ENCODE peak calls at places on chromosomes 11 and 22, in nine cellular contexts. Y is ovary, G is heart left ventricle, S is breast epithelium, W is transverse colon, K is adrenal gland, U is suprapubic skin, D is gastrocnemius medialis, Z is tibial nerve. H is an unnamed sample.

GRCh38 chr11:67379061-67380058 is 6.0 kb upstream of the CLCF1 start:
- DNase-seq in U (no peak), Z (no peak), W (no peak), S (no peak), D (no peak), Y (no peak), G (no peak), K (peak), H (no peak)

GRCh38 chr11:102390667-102391449 is 43.8 kb downstream of the BIRC2 start:
- DNase-seq in G (peak), S (peak), D (peak), U (peak), Z (peak), W (peak), K (peak), Y (peak), H (no peak)

GRCh38 chr11:77416357-77416756 is 57.5 kb downstream of the PAK1 start:
- DNase-seq in Z (no peak), Y (no peak), U (no peak), K (no peak), G (no peak), D (no peak), S (no peak), W (no peak), H (no peak)

GRCh38 chr11:48037709-48038468 is 57.5 kb downstream of the PTPRJ start:
- DNase-seq in K (no peak), Z (no peak), G (no peak), Y (no peak), W (no peak), S (no peak), D (peak), U (no peak), H (no peak)

GRCh38 chr11:61042961-61043540 is 59.2 kb upstream of the CD5 start:
- DNase-seq in Z (no peak), S (no peak), Y (no peak), D (no peak), G (no peak), K (no peak), U (no peak), W (no peak), H (no peak)

GRCh38 chr11:15687342-15687741 is 572.6 kb downstream of the INSC start:
- DNase-seq in S (no peak), Z (no peak), G (no peak), K (no peak), U (no peak), W (no peak), Y (no peak), D (no peak), H (no peak)

GRCh38 chr11:555500-556174 is 4.9 kb downstream of the LMNTD2 start:
- DNase-seq in Z (no peak), U (no peak), D (no peak), K (no peak), S (no peak), W (no peak), G (no peak), Y (no peak), H (no peak)

GRCh38 chr22:44600386-44600785 is 101.6 kb upstream of the PRR5 start:
- DNase-seq in U (no peak), W (no peak), G (no peak), Z (no peak), K (no peak), D (no peak), Y (no peak), S (no peak), H (no peak)

GRCh38 chr22:37381489-37381888 is 45.8 kb downstream of the ELFN2 start:
- DNase-seq in G (no peak), D (no peak), K (no peak), W (no peak), Y (no peak), Z (no peak), S (no peak), U (no peak), H (no peak)

GRCh38 chr11:47943721-47944554 is 36.4 kb upstream of the PTPRJ start:
- DNase-seq in U (no peak), G (no peak), S (no peak), W (no peak), Y (no peak), D (no peak), Z (no peak), K (no peak), H (no peak)

GRCh38 chr11:111793863-111794262 is 27.7 kb upstream of the PPP2R1B start:
- DNase-seq in W (no peak), U (no peak), S (no peak), D (no peak), Y (no peak), Z (no peak), K (peak), G (peak), H (no peak)

GRCh38 chr11:26677566-26677965 is 44.3 kb downstream of the SLC5A12 start:
- DNase-seq in S (no peak), Y (no peak), U (no peak), G (no peak), Z (no peak), D (no peak), W (no peak), K (no peak), H (no peak)

GRCh38 chr11:78063440-78064181 is at the start of gene THRSP:
- DNase-seq in W (no peak), G (no peak), S (no peak), K (peak), U (no peak), D (peak), Z (no peak), Y (no peak), H (no peak)

GRCh38 chr22:39725351-39726035 is 154.9 kb downstream of the CACNA1I start:
- DNase-seq in G (no peak), Z (no peak), D (no peak), K (no peak), U (no peak), W (no peak), Y (no peak), S (peak), H (no peak)

GRCh38 chr11:38005597-38005996 is 1407.6 kb upstream of the RAG2 start:
- DNase-seq in K (no peak), U (no peak), D (no peak), Y (no peak), W (no peak), G (no peak), S (no peak), Z (no peak), H (no peak)

GRCh38 chr11:96426356-96427103 is 36.7 kb downstream of the JRKL start:
- DNase-seq in D (no peak), U (no peak), G (no peak), Z (no peak), S (no peak), Y (no peak), W (no peak), K (no peak), H (no peak)

GRCh38 chr22:48138427-48138826 is 1376.0 kb downstream of the TBC1D22A start:
- DNase-seq in Z (no peak), W (no peak), S (no peak), K (no peak), D (no peak), G (no peak), Y (no peak), U (no peak), H (no peak)

GRCh38 chr11:108693852-108694251 is 29.0 kb downstream of the DDX10 start:
- DNase-seq in Z (no peak), K (no peak), W (no peak), G (no peak), Y (no peak), D (no peak), S (no peak), U (no peak), H (no peak)

GRCh38 chr22:24164823-24165379 is 16.4 kb upstream of the SUSD2 start:
- DNase-seq in W (no peak), K (no peak), Z (no peak), U (no peak), Y (no peak), D (no peak), G (peak), S (no peak), H (no peak)

GRCh38 chr22:47625531-47626427 is 863.3 kb downstream of the TBC1D22A start:
- DNase-seq in S (no peak), U (no peak), Z (no peak), G (no peak), W (no peak), D (no peak), Y (no peak), K (no peak), H (peak)

DNA sequence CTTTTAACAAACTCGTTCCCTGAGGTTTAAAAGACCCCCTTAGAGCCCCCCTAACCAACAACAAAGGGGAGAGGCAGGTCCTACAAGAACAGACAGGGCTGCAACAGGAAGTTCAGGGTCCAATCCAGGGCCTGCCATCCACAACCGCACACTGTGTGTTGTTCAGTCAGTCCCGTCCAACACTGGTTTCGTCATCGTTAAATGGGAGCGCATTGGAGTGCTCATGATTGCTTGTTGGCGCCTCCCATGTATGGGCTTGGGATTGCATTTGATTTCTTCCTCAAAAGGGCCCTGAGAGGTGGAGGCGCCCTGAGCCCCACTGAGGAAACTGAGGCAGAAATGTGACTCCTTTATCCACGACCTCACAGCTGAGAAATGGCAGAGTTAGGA is 174.1 kb downstream of the MN1 start:
- DNase-seq in W (no peak), Z (no peak), U (no peak), Y (no peak), D (no peak), K (no peak), G (no peak), S (no peak), H (no peak)
- TF ChIP-seq CTCF in W (no peak), Z (no peak), U (no peak), Y (no peak), D (no peak), K (no peak), G (no peak), S (no peak), H (no peak)

DNA sequence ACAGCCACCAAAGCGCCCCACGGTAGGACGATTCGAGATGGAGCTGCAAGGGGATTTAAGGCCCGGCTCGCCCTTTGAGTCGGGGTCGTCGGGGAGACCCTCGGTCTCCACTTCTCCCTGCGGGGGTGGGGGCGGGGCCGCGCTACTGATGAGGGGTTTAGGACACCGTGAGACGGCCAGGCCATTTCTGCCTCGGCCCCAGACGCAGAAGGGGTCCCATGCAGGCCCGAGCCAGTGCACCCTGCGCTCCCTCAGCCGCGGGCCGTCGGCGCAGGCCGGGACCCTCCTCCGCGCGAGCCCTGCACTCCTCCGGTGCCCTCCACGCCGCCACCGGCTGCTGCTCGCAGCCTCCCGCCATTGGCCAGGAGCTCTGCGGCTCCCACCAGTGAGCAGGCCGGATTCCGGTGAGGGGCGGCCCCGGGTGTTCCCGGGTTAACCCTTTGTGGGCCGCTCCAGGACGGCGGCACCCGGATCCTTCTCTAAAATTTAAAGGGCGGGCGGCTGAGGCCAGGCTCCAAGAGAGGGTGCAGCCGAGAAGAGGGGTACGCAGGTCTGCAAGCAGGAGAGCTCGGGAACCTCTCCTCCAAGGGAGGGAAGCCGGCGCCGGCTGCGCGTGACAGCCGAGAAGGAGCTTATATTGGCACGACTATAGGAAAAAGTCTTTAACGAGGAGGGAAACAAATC is 18.0 kb downstream of the CREB3L1 start:
- DNase-seq in U (peak), W (peak), G (peak), Z (no peak), Y (peak), S (peak), K (peak), D (peak), H (no peak)
- TF ChIP-seq POLR2A in U (no peak), W (no peak), G (peak), Z (no peak), Y (no peak), S (no peak), K (no peak), D (no peak), H (no peak)

GRCh38 chr11:118574636-118575035 is 2.4 kb downstream of the ARCN1 start:
- DNase-seq in D (no peak), S (no peak), W (no peak), Y (no peak), K (no peak), G (no peak), U (no peak), Z (no peak), H (no peak)
- H3K4me3 ChIP-seq in D (no peak), S (no peak), W (no peak), Y (no peak), K (no peak), G (peak), U (peak), Z (no peak), H (no peak)

GRCh38 chr22:35406443-35406842 is 6.5 kb downstream of the MCM5 start:
- DNase-seq in D (no peak), G (no peak), W (no peak), Z (no peak), K (no peak), Y (no peak), S (no peak), U (no peak), H (no peak)

GRCh38 chr22:35411112-35411511 is 11.2 kb downstream of the MCM5 start:
- DNase-seq in D (no peak), U (no peak), K (no peak), Z (no peak), S (no peak), G (no peak), Y (no peak), W (peak), H (no peak)

GRCh38 chr22:35410663-35411034 is 10.7 kb downstream of the MCM5 start:
- DNase-seq in D (no peak), S (no peak), Y (no peak), U (no peak), W (no peak), G (no peak), K (no peak), Z (no peak), H (no peak)

GRCh38 chr22:35407352-35407751 is 7.4 kb downstream of the MCM5 start:
- DNase-seq in U (no peak), K (no peak), G (no peak), Z (no peak), W (no peak), D (no peak), S (no peak), Y (no peak), H (no peak)

GRCh38 chr22:35409783-35410662 is 10.1 kb downstream of the MCM5 start:
- DNase-seq in D (no peak), Z (no peak), G (peak), Y (no peak), K (no peak), S (no peak), W (peak), U (no peak), H (no peak)
- TF ChIP-seq CTCF in D (no peak), Z (no peak), G (no peak), Y (no peak), K (no peak), S (no peak), W (no peak), U (no peak), H (no peak)

DNA sequence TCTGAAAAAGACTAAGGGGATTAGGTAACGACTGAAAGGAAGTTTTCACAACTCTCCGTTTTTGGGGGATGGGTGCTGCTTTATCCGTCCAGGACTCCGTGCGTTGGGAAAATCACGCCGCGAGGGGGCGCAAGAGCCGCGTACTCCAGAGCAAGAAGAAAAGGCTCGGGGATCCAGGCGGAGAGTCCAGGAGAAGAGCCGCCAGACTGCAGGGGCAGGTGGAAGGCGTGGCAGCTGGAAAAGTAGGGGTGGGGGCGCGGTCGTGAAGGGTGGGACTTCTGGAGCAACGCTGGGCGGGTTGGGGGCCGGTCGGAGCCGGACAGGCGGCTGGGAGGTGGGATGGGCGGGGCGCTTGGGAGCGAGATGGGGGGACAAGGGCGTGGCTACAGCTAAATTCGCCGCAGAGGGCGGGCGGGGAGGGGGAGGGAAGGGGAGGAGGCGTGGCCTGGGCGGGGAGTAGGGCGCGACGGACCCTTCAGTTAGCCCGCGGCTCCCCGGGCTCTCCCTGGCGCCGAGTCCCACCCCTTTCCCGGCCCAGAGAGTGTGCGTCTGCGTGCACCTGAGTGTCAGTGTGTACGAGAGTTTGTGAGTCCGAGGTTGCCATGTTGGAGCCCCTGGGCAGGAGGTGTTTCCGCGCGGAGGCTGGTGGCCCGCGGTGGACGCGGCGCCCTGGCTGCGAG is 613 bp upstream of the ARHGEF17 start:
- DNase-seq in Z (peak), W (peak), G (peak), D (peak), K (peak), U (peak), Y (peak), S (peak), H (peak)
- TF ChIP-seq POLR2A in Z (peak), W (peak), G (peak), D (peak), K (no peak), U (no peak), Y (peak), S (no peak), H (no peak)

DNA sequence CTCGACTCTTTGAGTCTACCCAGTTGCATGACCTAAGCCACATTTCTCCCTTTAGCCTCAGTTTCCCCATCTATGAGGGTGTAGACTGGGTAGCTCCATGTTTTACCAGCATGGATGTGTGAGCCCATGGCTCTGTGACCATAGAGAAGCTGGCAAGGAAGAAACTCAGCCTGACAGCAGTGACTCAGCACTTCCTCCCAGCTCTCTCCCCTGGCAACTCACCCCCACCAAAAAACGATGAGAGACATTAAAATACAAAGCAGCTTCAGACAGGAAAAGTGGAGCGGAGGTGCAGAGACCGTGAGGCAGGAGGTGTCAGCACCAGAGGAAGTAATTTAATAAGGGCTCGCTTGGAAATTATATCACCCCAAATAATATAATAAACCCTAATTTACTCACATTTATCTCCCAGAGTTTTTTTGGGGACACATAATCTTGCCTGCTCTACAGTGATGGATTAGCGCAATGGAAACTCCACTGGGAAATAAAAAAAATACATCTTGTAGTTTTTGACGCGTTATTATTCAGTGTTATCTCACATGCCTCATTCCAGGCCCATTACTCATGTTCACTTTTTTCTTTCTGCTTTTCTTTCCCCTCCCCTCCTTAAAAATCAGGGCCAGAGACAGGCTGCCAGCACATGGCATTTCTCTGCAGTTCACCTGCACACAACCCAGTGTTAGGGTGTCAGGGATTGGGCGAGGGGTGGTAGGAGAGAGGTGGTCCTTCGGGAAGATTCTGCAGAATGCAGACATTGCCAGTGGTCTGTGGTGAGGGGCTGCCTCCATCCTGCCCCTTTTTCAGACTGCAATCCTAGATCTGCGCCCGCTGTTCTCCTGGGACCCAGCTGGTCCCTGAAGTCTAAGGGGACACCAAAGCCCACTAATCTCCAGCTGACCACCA is 170.8 kb downstream of the BUD13 start:
- DNase-seq in Y (peak), U (peak), D (no peak), W (no peak), S (peak), Z (no peak), G (no peak), K (no peak), H (no peak)
- H3K4me3 ChIP-seq in Y (no peak), U (no peak), D (no peak), W (no peak), S (no peak), Z (no peak), G (no peak), K (no peak), H (no peak)

GRCh38 chr11:4991066-4991465 is 3.6 kb upstream of the OR51L1 start:
- DNase-seq in Z (no peak), Y (no peak), S (no peak), W (no peak), K (no peak), U (no peak), G (no peak), D (no peak), H (no peak)
- TF ChIP-seq CTCF in Z (no peak), Y (no peak), S (no peak), W (no peak), K (no peak), U (no peak), G (no peak), D (no peak), H (no peak)

GRCh38 chr11:125111341-125112234 is at the start of gene TMEM218:
- DNase-seq in U (peak), S (peak), Z (peak), G (peak), Y (peak), W (peak), K (peak), D (peak), H (peak)
- TF ChIP-seq POLR2A in U (no peak), S (no peak), Z (no peak), G (no peak), Y (peak), W (peak), K (no peak), D (no peak), H (no peak)

H was measured in lower leg skin.